ENCODE peak calls at places on chromosomes 7 and 10, in seven cellular contexts. X, D, Y, C, T, K and Z are unnamed samples.

GRCh38 chr7:34081931-34082330 is 176.6 kb downstream of the BMPER start:
- DNase-seq in C (no peak), K (no peak), X (no peak), Y (no peak), T (no peak), D (no peak), Z (no peak)

GRCh38 chr10:5927306-5927705 is 37.3 kb downstream of the FBH1 start:
- DNase-seq in D (peak), C (no peak), T (no peak), K (no peak), Y (no peak), X (no peak), Z (no peak)

GRCh38 chr10:79502561-79503309 is 9.6 kb upstream of the EIF5AL1 start:
- DNase-seq in D (no peak), K (peak), Y (no peak), X (no peak), C (no peak), T (no peak), Z (peak)

GRCh38 chr10:43820663-43821062 is 172.0 kb upstream of the ZNF32 start:
- DNase-seq in X (no peak), D (peak), C (no peak), Y (no peak), T (no peak), K (no peak), Z (no peak)

GRCh38 chr10:17249820-17250219 is 21.8 kb downstream of the VIM start:
- DNase-seq in K (peak), Y (no peak), X (no peak), D (peak), T (no peak), C (no peak), Z (no peak)

GRCh38 chr10:84427903-84428650 is 99.7 kb downstream of the CCSER2 start:
- DNase-seq in C (no peak), Y (no peak), X (peak), D (no peak), K (peak), T (no peak), Z (no peak)

GRCh38 chr7:157302314-157302711 is 34.5 kb upstream of the DNAJB6 start:
- DNase-seq in K (no peak), X (peak), Y (peak), C (peak), D (no peak), T (no peak), Z (peak)

GRCh38 chr10:110802090-110802489 is 69.6 kb upstream of the PDCD4 start:
- DNase-seq in C (no peak), Y (no peak), K (no peak), T (no peak), D (peak), X (no peak), Z (no peak)

GRCh38 chr10:126905776-126906703 is 812 bp downstream of the DOCK1 start:
- DNase-seq in D (peak), T (no peak), K (peak), Y (no peak), X (no peak), C (peak), Z (no peak)

GRCh38 chr7:151245360-151246160 is 2.9 kb downstream of the SMARCD3 start:
- DNase-seq in K (peak), X (no peak), T (no peak), C (peak), D (no peak), Y (no peak), Z (no peak)

GRCh38 chr10:67549390-67549789 is 146.6 kb downstream of the CTNNA3 start:
- DNase-seq in T (no peak), K (no peak), D (no peak), X (no peak), C (no peak), Y (no peak), Z (no peak)

GRCh38 chr7:142889825-142890224 is 4.3 kb upstream of the TRPV6 start:
- DNase-seq in T (no peak), D (no peak), K (no peak), Y (no peak), C (no peak), X (no peak), Z (no peak)

GRCh38 chr10:103445767-103446567 is 6.2 kb downstream of the CALHM2 start:
- DNase-seq in Y (peak), D (peak), K (no peak), T (peak), X (no peak), C (no peak), Z (peak)

GRCh38 chr10:115706482-115707076 is 566.4 kb downstream of the GFRA1 start:
- DNase-seq in D (peak), T (no peak), K (peak), Y (no peak), X (no peak), C (no peak), Z (no peak)

GRCh38 chr7:86989407-86989806 is 70.0 kb downstream of the ELAPOR2 start:
- DNase-seq in X (no peak), C (no peak), Y (no peak), T (no peak), K (no peak), D (no peak), Z (no peak)

GRCh38 chr7:24971333-24972165 is 8.4 kb downstream of the OSBPL3 start:
- DNase-seq in C (no peak), X (no peak), K (no peak), T (no peak), D (peak), Y (peak), Z (no peak)

GRCh38 chr7:124085168-124085567 is 52.3 kb upstream of the TMEM229A start:
- DNase-seq in C (no peak), T (no peak), Y (no peak), X (peak), K (no peak), D (peak), Z (no peak)

GRCh38 chr7:86209036-86209435 is 434.7 kb upstream of the GRM3 start:
- DNase-seq in Y (no peak), C (no peak), T (no peak), K (no peak), D (no peak), X (no peak), Z (no peak)

GRCh38 chr10:7553531-7553930 is 113.2 kb downstream of the ITIH5 start:
- DNase-seq in T (no peak), D (no peak), C (no peak), Y (no peak), K (no peak), X (no peak), Z (no peak)

GRCh38 chr10:96017227-96017687 is 26.1 kb upstream of the CCNJ start:
- DNase-seq in K (peak), C (no peak), T (no peak), D (peak), X (peak), Y (no peak), Z (no peak)

GRCh38 chr10:35040761-35041501 is 49.2 kb downstream of the CUL2 start:
- DNase-seq in X (no peak), K (peak), Y (no peak), C (no peak), T (no peak), D (peak), Z (no peak)

GRCh38 chr10:89810908-89811515 is 109.6 kb downstream of the KIF20B start:
- DNase-seq in D (no peak), Y (no peak), K (peak), T (no peak), X (no peak), C (no peak), Z (no peak)

GRCh38 chr7:97842772-97843345 is 29.3 kb downstream of the ASNS start:
- DNase-seq in C (no peak), Y (no peak), T (no peak), D (no peak), K (no peak), X (no peak), Z (no peak)

GRCh38 chr7:15747187-15748111 is 61.0 kb upstream of the MEOX2 start:
- DNase-seq in T (no peak), K (no peak), X (no peak), Y (no peak), C (no peak), D (peak), Z (peak)

GRCh38 chr10:79552143-79552542 is 8.1 kb downstream of the SFTPA2 start:
- DNase-seq in X (no peak), K (no peak), T (no peak), D (no peak), C (no peak), Y (no peak), Z (no peak)

GRCh38 chr7:130732980-130733865 is 784 bp downstream of the KLF14 start:
- DNase-seq in X (peak), Y (peak), D (no peak), C (peak), K (peak), T (no peak), Z (no peak)

GRCh38 chr7:89605362-89605761 is 548.9 kb upstream of the STEAP1 start:
- DNase-seq in Y (no peak), K (peak), T (no peak), C (no peak), X (no peak), D (no peak), Z (no peak)

GRCh38 chr7:27168265-27168947 is 3.1 kb upstream of the HOXA9 start:
- DNase-seq in X (peak), C (peak), Y (no peak), T (no peak), K (peak), D (no peak), Z (peak)

GRCh38 chr7:50644114-50644513 is 78.9 kb upstream of the DDC start:
- DNase-seq in T (no peak), X (no peak), Y (no peak), C (no peak), D (no peak), K (no peak), Z (no peak)

GRCh38 chr7:69739906-69740545 is 141.8 kb downstream of the AUTS2 start:
- DNase-seq in C (no peak), K (peak), Y (peak), T (no peak), X (no peak), D (peak), Z (no peak)

GRCh38 chr10:28087675-28088351 is 88.9 kb upstream of the ODAD2 start:
- DNase-seq in C (no peak), X (no peak), K (no peak), T (no peak), Y (no peak), D (peak), Z (no peak)

DNA sequence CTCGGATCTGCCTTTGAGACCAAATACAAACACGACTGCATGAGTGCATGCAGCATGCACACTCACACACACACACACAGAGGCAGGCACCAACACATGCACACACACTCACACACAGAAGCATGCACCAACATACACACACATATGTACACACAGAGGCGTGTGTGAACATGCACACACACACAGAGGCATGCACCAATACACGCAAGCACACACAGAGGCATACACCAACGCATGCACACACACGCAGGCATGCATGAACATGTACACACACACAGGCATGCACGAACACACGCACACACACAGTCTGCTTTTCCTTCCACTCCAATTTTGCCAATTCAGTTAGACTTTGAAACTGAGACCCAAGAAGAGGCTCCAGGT is 67.3 kb upstream of the COL13A1 start:
- DNase-seq in Y (no peak), T (no peak), D (no peak), C (no peak), K (no peak), X (no peak), Z (no peak)
- H3K4me3 ChIP-seq in Y (no peak), T (no peak), D (no peak), C (no peak), K (no peak), X (no peak), Z (no peak)

DNA sequence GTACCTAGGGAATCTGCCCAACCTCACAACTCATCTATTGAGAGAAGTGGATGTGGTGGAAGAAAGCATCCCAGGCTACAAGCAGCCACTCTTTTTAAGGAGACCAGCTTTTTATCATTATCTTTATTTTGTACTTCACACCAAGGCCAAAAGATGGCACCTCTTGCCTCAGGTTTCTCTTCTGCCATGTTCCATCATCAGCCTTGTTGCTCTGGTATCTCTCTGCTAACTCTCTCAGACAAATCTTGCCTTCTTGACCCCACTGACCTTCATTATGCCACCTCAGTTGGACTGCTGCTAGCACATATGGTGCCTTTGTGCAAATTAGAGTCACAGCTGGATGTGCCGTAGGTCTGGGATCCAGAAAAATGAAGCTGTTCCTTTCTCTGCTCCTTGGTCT is 47.2 kb upstream of the DYNC1I1 start:
- DNase-seq in K (peak), T (no peak), D (no peak), X (no peak), C (no peak), Y (no peak), Z (no peak)
- TF ChIP-seq CTCF in K (peak), T (no peak), D (no peak), X (no peak), C (no peak), Y (no peak), Z (no peak)

GRCh38 chr7:36396150-36396549 is 6.5 kb downstream of the ANLN start:
- DNase-seq in X (no peak), C (no peak), D (no peak), T (no peak), Y (no peak), K (no peak), Z (no peak)

GRCh38 chr7:36395171-36395894 is 5.7 kb downstream of the ANLN start:
- DNase-seq in Y (no peak), K (no peak), C (no peak), D (no peak), T (no peak), X (no peak), Z (no peak)

GRCh38 chr7:36390199-36391090 is 783 bp downstream of the ANLN start:
- DNase-seq in T (no peak), K (peak), D (peak), C (peak), Y (no peak), X (peak), Z (peak)

GRCh38 chr7:36391436-36392198 is 2.0 kb downstream of the ANLN start:
- DNase-seq in T (no peak), Y (no peak), K (no peak), C (no peak), D (no peak), X (no peak), Z (no peak)

DNA sequence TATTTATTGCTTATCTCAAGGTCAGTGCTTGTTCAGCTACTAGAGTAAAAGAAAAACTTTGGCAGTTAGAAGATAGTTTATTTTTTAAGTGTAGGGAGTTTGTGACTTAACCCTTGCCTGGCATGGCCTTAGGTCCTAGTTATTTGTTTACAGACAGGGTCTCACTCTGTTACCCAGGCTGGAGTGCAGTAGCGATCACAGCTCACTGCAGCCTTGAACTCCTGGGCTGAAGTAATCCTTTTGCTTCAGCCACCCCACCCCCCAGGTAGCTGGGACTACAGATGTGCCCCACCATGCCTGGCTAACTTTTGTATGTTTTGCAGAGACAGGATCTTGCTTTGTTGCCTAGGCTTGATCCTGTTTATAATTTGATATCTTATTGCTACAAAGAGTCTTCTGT is 4.2 kb downstream of the ANLN start:
- DNase-seq in C (no peak), T (no peak), X (no peak), K (no peak), D (no peak), Y (no peak), Z (no peak)
- H3K4me3 ChIP-seq in C (no peak), T (no peak), X (no peak), K (no peak), D (no peak), Y (no peak), Z (no peak)

DNA sequence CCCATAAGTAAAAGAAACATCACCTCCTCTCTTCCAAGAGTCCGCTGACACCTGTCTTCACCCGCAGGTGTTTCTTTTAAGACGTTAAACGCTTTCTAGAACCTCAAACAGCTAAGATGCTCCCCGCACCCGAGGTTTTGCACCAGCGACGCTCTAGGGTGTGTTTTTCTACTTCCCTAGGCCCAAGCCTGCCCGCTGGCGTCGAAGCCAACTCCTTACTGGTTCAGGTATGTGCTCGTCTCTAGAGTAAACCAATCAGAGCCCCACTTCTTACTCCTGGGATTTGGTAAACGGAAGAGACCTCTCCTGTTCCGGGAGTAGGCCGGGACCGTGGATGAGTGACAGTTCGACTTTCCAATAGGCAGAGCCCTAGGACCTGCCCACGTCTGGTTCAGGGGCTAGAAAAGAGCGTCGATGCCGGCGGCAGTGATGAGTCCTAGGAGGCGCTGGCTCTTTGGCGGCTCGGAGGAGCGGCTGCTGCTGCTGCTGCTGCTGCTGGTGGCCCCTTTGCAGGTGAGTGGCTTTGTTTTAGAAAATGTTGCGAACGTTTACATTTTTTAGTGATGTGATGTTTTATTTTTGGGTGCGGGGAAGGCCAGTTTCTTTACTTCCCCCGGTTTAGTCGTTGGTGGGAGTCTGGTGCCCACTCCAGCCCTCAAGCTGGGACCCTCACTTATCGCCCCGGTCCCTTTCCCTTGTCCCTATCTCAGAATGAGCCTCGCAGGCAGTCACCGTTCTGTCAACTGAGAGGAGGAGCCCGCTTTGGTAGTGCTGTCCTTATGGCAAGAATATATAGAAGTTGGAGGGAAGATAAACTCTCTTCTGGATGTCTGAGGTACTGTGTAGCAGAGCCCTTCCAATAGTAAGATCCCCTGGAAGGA is at the start of gene BPGM:
- DNase-seq in T (peak), Y (peak), D (peak), C (peak), X (peak), K (peak), Z (peak)
- TF ChIP-seq CTCF in T (no peak), Y (no peak), D (peak), C (peak), X (no peak), K (peak), Z (peak)

GRCh38 chr7:137994091-137994688 is 7.7 kb downstream of the CREB3L2 start:
- DNase-seq in K (no peak), Y (no peak), T (no peak), C (no peak), D (peak), X (no peak), Z (no peak)

GRCh38 chr7:137992042-137992737 is 9.7 kb downstream of the CREB3L2 start:
- DNase-seq in C (no peak), X (no peak), D (peak), Y (no peak), T (no peak), K (no peak), Z (no peak)

GRCh38 chr7:137992738-137993394 is 9.0 kb downstream of the CREB3L2 start:
- DNase-seq in K (no peak), D (peak), T (peak), C (no peak), X (no peak), Y (peak), Z (peak)

GRCh38 chr7:137990251-137990901 is 11.5 kb downstream of the CREB3L2 start:
- DNase-seq in X (no peak), K (no peak), C (no peak), T (no peak), D (peak), Y (no peak), Z (no peak)

DNA sequence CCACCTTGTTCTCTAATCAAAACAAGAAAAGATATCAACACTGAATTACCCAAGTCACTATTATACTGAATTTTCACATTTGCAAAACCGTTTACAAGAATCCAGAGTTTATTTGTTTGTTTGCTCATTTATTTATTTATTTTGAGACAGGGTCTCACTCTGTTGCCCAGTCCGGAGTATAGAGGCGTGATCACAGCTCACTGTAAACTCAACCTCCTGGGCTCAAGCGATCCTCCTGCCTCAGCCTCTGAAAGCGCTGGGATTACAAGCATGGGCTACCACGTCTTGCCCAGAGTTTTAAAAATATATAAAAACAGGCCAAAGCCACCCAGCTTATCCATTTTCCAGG is 8.5 kb downstream of the CREB3L2 start:
- DNase-seq in Y (no peak), K (no peak), X (no peak), D (no peak), T (no peak), C (no peak), Z (no peak)
- H3K4me3 ChIP-seq in Y (no peak), K (no peak), X (no peak), D (no peak), T (no peak), C (no peak), Z (no peak)

DNA sequence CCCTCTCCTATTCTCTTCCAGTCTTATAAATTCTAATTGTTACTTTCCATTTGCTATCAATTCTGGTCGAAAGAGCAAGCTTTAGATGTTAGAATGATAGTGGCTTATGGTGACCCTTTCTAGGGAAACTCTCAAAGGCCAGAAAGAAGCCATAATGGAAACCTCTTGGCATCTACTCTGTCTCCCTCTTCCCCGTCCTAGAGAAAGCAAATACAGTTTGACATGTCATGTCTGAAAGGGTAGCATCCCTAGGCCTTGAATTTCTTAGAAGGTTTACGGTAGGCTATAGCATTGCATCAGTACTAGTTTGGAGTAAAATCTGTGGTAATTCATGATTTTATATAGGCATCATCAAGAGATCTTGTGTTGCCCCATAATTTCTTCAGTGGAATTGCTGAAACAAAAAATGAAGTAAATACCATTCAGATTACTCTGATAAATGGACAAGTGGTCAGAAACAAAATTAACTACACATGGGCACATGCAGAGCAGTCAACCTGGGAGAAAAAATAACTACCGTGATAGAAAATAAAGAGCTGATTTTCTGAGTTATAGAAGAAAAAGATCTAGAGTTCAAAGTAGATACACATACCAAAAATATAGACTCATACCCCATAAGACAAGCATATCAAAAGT is 4.4 kb downstream of the PRKAR2B start:
- DNase-seq in Y (no peak), X (no peak), D (no peak), C (no peak), K (no peak), T (no peak), Z (no peak)
- TF ChIP-seq CTCF in Y (no peak), X (no peak), D (no peak), C (no peak), K (no peak), T (no peak), Z (no peak)